ENCODE peak calls at places on chromosomes 7 and 10, in six cellular contexts. One of them, this sample, is unnamed.

GRCh38 chr7:39217752-39218151 is 240.0 kb downstream of the POU6F2 start:
- DNase-seq in K562: no peak
- DNase-seq in GM12878: no peak
- DNase-seq in HepG2: no peak
- DNase-seq in endothelial cell of umbilical vein: no peak
- DNase-seq in A549: no peak
- DNase-seq in this sample: no peak

GRCh38 chr10:87930929-87931835 is 67.8 kb downstream of the PTEN start:
- DNase-seq in K562: no peak
- DNase-seq in GM12878: peak
- DNase-seq in HepG2: no peak
- DNase-seq in endothelial cell of umbilical vein: no peak
- DNase-seq in A549: no peak
- DNase-seq in this sample: no peak

GRCh38 chr10:986881-987634 is 1.2 kb upstream of the GTPBP4 start:
- DNase-seq in K562: no peak
- DNase-seq in GM12878: no peak
- DNase-seq in HepG2: no peak
- DNase-seq in endothelial cell of umbilical vein: no peak
- DNase-seq in A549: no peak
- DNase-seq in this sample: peak

GRCh38 chr10:60495357-60495756 is 105.7 kb upstream of the ANK3 start:
- DNase-seq in K562: no peak
- DNase-seq in GM12878: no peak
- DNase-seq in HepG2: no peak
- DNase-seq in endothelial cell of umbilical vein: no peak
- DNase-seq in A549: no peak
- DNase-seq in this sample: no peak

GRCh38 chr10:125152646-125153368 is 7.6 kb downstream of the CTBP2 start:
- DNase-seq in K562: no peak
- DNase-seq in GM12878: no peak
- DNase-seq in HepG2: no peak
- DNase-seq in endothelial cell of umbilical vein: peak
- DNase-seq in A549: no peak
- DNase-seq in this sample: no peak

GRCh38 chr10:110317866-110318850 is 13.4 kb upstream of the SMNDC1 start:
- DNase-seq in K562: no peak
- DNase-seq in GM12878: no peak
- DNase-seq in HepG2: no peak
- DNase-seq in endothelial cell of umbilical vein: no peak
- DNase-seq in A549: no peak
- DNase-seq in this sample: no peak

GRCh38 chr10:43195557-43195956 is 57.3 kb downstream of the CSGALNACT2 start:
- DNase-seq in K562: no peak
- DNase-seq in GM12878: no peak
- DNase-seq in HepG2: no peak
- DNase-seq in endothelial cell of umbilical vein: no peak
- DNase-seq in A549: no peak
- DNase-seq in this sample: no peak

GRCh38 chr10:32112055-32112454 is 55.8 kb upstream of the KIF5B start:
- DNase-seq in K562: no peak
- DNase-seq in GM12878: no peak
- DNase-seq in HepG2: peak
- DNase-seq in endothelial cell of umbilical vein: peak
- DNase-seq in A549: no peak
- DNase-seq in this sample: no peak

GRCh38 chr7:141838581-141838980 is 2.7 kb downstream of the PRSS37 start:
- DNase-seq in K562: peak
- DNase-seq in GM12878: no peak
- DNase-seq in HepG2: no peak
- DNase-seq in endothelial cell of umbilical vein: no peak
- DNase-seq in A549: no peak
- DNase-seq in this sample: no peak

GRCh38 chr10:129861776-129862530 is 102.1 kb downstream of the EBF3 start:
- DNase-seq in K562: no peak
- DNase-seq in GM12878: no peak
- DNase-seq in HepG2: no peak
- DNase-seq in endothelial cell of umbilical vein: no peak
- DNase-seq in A549: no peak
- DNase-seq in this sample: no peak

GRCh38 chr7:28539289-28539981 is 127.1 kb downstream of the CREB5 start:
- DNase-seq in K562: no peak
- DNase-seq in GM12878: peak
- DNase-seq in HepG2: no peak
- DNase-seq in endothelial cell of umbilical vein: no peak
- DNase-seq in A549: no peak
- DNase-seq in this sample: no peak

GRCh38 chr7:154841731-154842331 is 161.1 kb downstream of the PAXIP1 start:
- DNase-seq in K562: no peak
- DNase-seq in GM12878: no peak
- DNase-seq in HepG2: no peak
- DNase-seq in endothelial cell of umbilical vein: no peak
- DNase-seq in A549: no peak
- DNase-seq in this sample: no peak

GRCh38 chr7:21426286-21426957 is 1.5 kb upstream of the SP4 start:
- DNase-seq in K562: no peak
- DNase-seq in GM12878: no peak
- DNase-seq in HepG2: peak
- DNase-seq in endothelial cell of umbilical vein: no peak
- DNase-seq in A549: peak
- DNase-seq in this sample: peak

GRCh38 chr7:30472081-30472770 is 6.4 kb downstream of the NOD1 start:
- DNase-seq in K562: no peak
- DNase-seq in GM12878: no peak
- DNase-seq in HepG2: no peak
- DNase-seq in endothelial cell of umbilical vein: peak
- DNase-seq in A549: no peak
- DNase-seq in this sample: no peak

GRCh38 chr10:91088300-91089140 is 131.9 kb upstream of the PCGF5 start:
- DNase-seq in K562: no peak
- DNase-seq in GM12878: no peak
- DNase-seq in HepG2: peak
- DNase-seq in endothelial cell of umbilical vein: peak
- DNase-seq in A549: peak
- DNase-seq in this sample: peak

GRCh38 chr10:111082102-111082975 is 5.5 kb downstream of the ADRA2A start:
- DNase-seq in K562: no peak
- DNase-seq in GM12878: no peak
- DNase-seq in HepG2: no peak
- DNase-seq in endothelial cell of umbilical vein: no peak
- DNase-seq in A549: no peak
- DNase-seq in this sample: no peak

GRCh38 chr7:79529896-79530235 is 76.4 kb upstream of the MAGI2 start:
- DNase-seq in K562: no peak
- DNase-seq in GM12878: no peak
- DNase-seq in HepG2: no peak
- DNase-seq in endothelial cell of umbilical vein: no peak
- DNase-seq in A549: no peak
- DNase-seq in this sample: no peak

GRCh38 chr10:124298891-124299290 is 119.8 kb downstream of the OAT start:
- DNase-seq in K562: no peak
- DNase-seq in GM12878: no peak
- DNase-seq in HepG2: no peak
- DNase-seq in endothelial cell of umbilical vein: no peak
- DNase-seq in A549: no peak
- DNase-seq in this sample: no peak

GRCh38 chr10:11551915-11552602 is 59.4 kb downstream of the USP6NL start:
- DNase-seq in K562: peak
- DNase-seq in GM12878: no peak
- DNase-seq in HepG2: peak
- DNase-seq in endothelial cell of umbilical vein: peak
- DNase-seq in A549: peak
- DNase-seq in this sample: peak

GRCh38 chr7:53062796-53063195 is 27.4 kb downstream of the POM121L12 start:
- DNase-seq in K562: no peak
- DNase-seq in GM12878: no peak
- DNase-seq in HepG2: no peak
- DNase-seq in endothelial cell of umbilical vein: no peak
- DNase-seq in A549: no peak
- DNase-seq in this sample: no peak

GRCh38 chr7:30252885-30253795 is 31.3 kb upstream of the ZNRF2 start:
- DNase-seq in K562: no peak
- DNase-seq in GM12878: no peak
- DNase-seq in HepG2: no peak
- DNase-seq in endothelial cell of umbilical vein: peak
- DNase-seq in A549: no peak
- DNase-seq in this sample: peak

GRCh38 chr7:150425670-150426069 is 24.8 kb upstream of the GIMAP8 start:
- DNase-seq in K562: no peak
- DNase-seq in GM12878: no peak
- DNase-seq in HepG2: no peak
- DNase-seq in endothelial cell of umbilical vein: no peak
- DNase-seq in A549: no peak
- DNase-seq in this sample: no peak

GRCh38 chr7:24701232-24701898 is 55.9 kb downstream of the GSDME start:
- DNase-seq in K562: no peak
- DNase-seq in GM12878: no peak
- DNase-seq in HepG2: no peak
- DNase-seq in endothelial cell of umbilical vein: no peak
- DNase-seq in A549: no peak
- DNase-seq in this sample: no peak

GRCh38 chr7:12458520-12459131 is 55.0 kb upstream of the VWDE start:
- DNase-seq in K562: peak
- DNase-seq in GM12878: no peak
- DNase-seq in HepG2: peak
- DNase-seq in endothelial cell of umbilical vein: peak
- DNase-seq in A549: peak
- DNase-seq in this sample: peak

GRCh38 chr7:130383187-130383980 is 3.1 kb downstream of the CPA1 start:
- DNase-seq in K562: no peak
- DNase-seq in GM12878: no peak
- DNase-seq in HepG2: no peak
- DNase-seq in endothelial cell of umbilical vein: no peak
- DNase-seq in A549: no peak
- DNase-seq in this sample: no peak

GRCh38 chr10:28254290-28254985 is 48.4 kb downstream of the MPP7 start:
- DNase-seq in K562: no peak
- DNase-seq in GM12878: no peak
- DNase-seq in HepG2: no peak
- DNase-seq in endothelial cell of umbilical vein: peak
- DNase-seq in A549: no peak
- DNase-seq in this sample: no peak

GRCh38 chr7:6293202-6293601 is 20.8 kb upstream of the CYTH3 start:
- DNase-seq in K562: no peak
- DNase-seq in GM12878: no peak
- DNase-seq in HepG2: no peak
- DNase-seq in endothelial cell of umbilical vein: no peak
- DNase-seq in A549: no peak
- DNase-seq in this sample: peak

GRCh38 chr7:70347880-70348279 is 749.6 kb downstream of the AUTS2 start:
- DNase-seq in K562: no peak
- DNase-seq in GM12878: peak
- DNase-seq in HepG2: no peak
- DNase-seq in endothelial cell of umbilical vein: no peak
- DNase-seq in A549: no peak
- DNase-seq in this sample: no peak

GRCh38 chr7:70349031-70349430 is 750.8 kb downstream of the AUTS2 start:
- DNase-seq in K562: no peak
- DNase-seq in GM12878: no peak
- DNase-seq in HepG2: no peak
- DNase-seq in endothelial cell of umbilical vein: no peak
- DNase-seq in A549: no peak
- DNase-seq in this sample: no peak

GRCh38 chr7:70349819-70350218 is 751.5 kb downstream of the AUTS2 start:
- DNase-seq in K562: no peak
- DNase-seq in GM12878: no peak
- DNase-seq in HepG2: no peak
- DNase-seq in endothelial cell of umbilical vein: no peak
- DNase-seq in A549: no peak
- DNase-seq in this sample: no peak

GRCh38 chr7:70347463-70347855 is 749.2 kb downstream of the AUTS2 start:
- DNase-seq in K562: no peak
- DNase-seq in GM12878: no peak
- DNase-seq in HepG2: no peak
- DNase-seq in endothelial cell of umbilical vein: no peak
- DNase-seq in A549: no peak
- DNase-seq in this sample: no peak

DNA sequence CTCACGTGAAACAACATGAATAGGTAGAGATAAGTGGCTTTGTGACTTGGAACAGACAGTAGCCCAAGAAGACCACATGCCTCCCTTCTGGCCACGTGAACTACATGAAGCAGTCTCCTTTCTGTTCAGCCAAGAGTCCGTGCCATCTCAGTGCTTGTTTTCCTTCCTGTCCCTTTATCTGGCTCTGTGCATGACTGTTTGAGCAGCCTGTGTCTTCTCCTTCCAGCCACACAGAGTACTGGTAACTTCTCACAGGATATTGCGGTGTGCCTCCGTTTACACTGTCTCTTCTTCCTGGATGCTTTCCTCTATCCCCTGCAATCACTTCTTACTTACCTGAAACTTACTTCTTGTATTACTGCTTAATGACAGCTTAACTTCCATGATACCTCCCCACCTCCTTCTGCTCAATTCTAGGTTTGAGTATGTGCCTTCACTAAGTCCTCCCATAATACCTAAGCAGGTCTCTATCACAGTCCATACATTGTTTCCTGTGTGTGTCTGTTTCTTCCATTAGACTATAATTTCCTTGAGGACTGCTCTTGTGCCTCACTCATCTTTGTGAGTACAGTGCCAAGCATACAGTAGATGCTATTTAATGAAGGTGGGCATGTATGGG is 748.7 kb downstream of the AUTS2 start:
- DNase-seq in K562: no peak
- DNase-seq in GM12878: no peak
- DNase-seq in HepG2: no peak
- DNase-seq in endothelial cell of umbilical vein: no peak
- DNase-seq in A549: no peak
- DNase-seq in this sample: no peak
- TF ChIP-seq MYC in K562: no peak
- TF ChIP-seq MYC in GM12878: no peak
- TF ChIP-seq MYC in HepG2: no peak
- TF ChIP-seq MYC in endothelial cell of umbilical vein: no peak
- TF ChIP-seq MYC in A549: no peak
- TF ChIP-seq MYC in this sample: no peak

GRCh38 chr7:123674399-123675091 is 18.9 kb downstream of the LMOD2 start:
- DNase-seq in K562: no peak
- DNase-seq in GM12878: no peak
- DNase-seq in HepG2: no peak
- DNase-seq in endothelial cell of umbilical vein: no peak
- DNase-seq in A549: no peak
- DNase-seq in this sample: no peak
- TF ChIP-seq MYC in K562: no peak
- TF ChIP-seq MYC in GM12878: no peak
- TF ChIP-seq MYC in HepG2: no peak
- TF ChIP-seq MYC in endothelial cell of umbilical vein: no peak
- TF ChIP-seq MYC in A549: no peak
- TF ChIP-seq MYC in this sample: no peak

GRCh38 chr10:126171555-126171954 is 216.7 kb downstream of the ADAM12 start:
- DNase-seq in K562: no peak
- DNase-seq in GM12878: no peak
- DNase-seq in HepG2: no peak
- DNase-seq in endothelial cell of umbilical vein: no peak
- DNase-seq in A549: no peak
- DNase-seq in this sample: no peak
- TF ChIP-seq MYC in K562: no peak
- TF ChIP-seq MYC in GM12878: no peak
- TF ChIP-seq MYC in HepG2: no peak
- TF ChIP-seq MYC in endothelial cell of umbilical vein: no peak
- TF ChIP-seq MYC in A549: no peak
- TF ChIP-seq MYC in this sample: no peak

GRCh38 chr10:12984165-12984747 is 17.3 kb downstream of the CCDC3 start:
- DNase-seq in K562: no peak
- DNase-seq in GM12878: no peak
- DNase-seq in HepG2: no peak
- DNase-seq in endothelial cell of umbilical vein: no peak
- DNase-seq in A549: no peak
- DNase-seq in this sample: peak
- TF ChIP-seq MYC in K562: no peak
- TF ChIP-seq MYC in GM12878: no peak
- TF ChIP-seq MYC in HepG2: no peak
- TF ChIP-seq MYC in endothelial cell of umbilical vein: no peak
- TF ChIP-seq MYC in A549: no peak
- TF ChIP-seq MYC in this sample: no peak

This sample was measured in NB4.